ENCODE peak calls at places on chromosome 22, in seven cellular contexts. A is GM23338; H is transverse colon; J is activated CD4-positive, CD25-positive, alpha-beta regulatory T cell; N is NCI-H1105; V is Calu3; M is T-helper 2 cell. D is an unnamed sample.
A peak's percentile ranks its signal among the peaks of the same experiment; 100 is the strongest.

GRCh38 chr22:39446239-39446721 is 10.5 kb upstream of the MGAT3 start:
- DNase-seq in N (no peak), A (peak; percentile 77), H (peak; percentile 51), J (no peak), M (no peak), V (no peak), D (peak; percentile 62)

GRCh38 chr22:29917052-29917902 is 34.3 kb downstream of the MTMR3 start:
- DNase-seq in J (no peak), A (peak; percentile 21), H (no peak), M (no peak), N (no peak), V (no peak), D (no peak)

GRCh38 chr22:22935546-22936157 is 48.0 kb downstream of the IGLL5 start:
- DNase-seq in H (peak; percentile 75), A (peak; percentile 24), M (no peak), V (no peak), J (no peak), N (no peak), D (no peak)

GRCh38 chr22:20299736-20300136 is 20.1 kb downstream of the DGCR6L start:
- DNase-seq in H (peak; percentile 34), V (no peak), N (no peak), J (no peak), M (peak; percentile 51), A (peak; percentile 58), D (no peak)

GRCh38 chr22:43110444-43110926 is at the start of gene BIK:
- DNase-seq in N (peak; percentile 33), J (peak; percentile 11), A (peak; percentile 92), M (peak; percentile 58), H (peak; percentile 75), V (peak; percentile 73), D (peak; percentile 72)

GRCh38 chr22:23047265-23047664 is 23.1 kb upstream of the GNAZ start:
- DNase-seq in A (no peak), N (no peak), M (no peak), J (no peak), H (no peak), V (no peak), D (no peak)

GRCh38 chr22:22452211-22452610 is 56.3 kb downstream of the ZNF280B start:
- DNase-seq in M (no peak), J (no peak), V (no peak), A (no peak), H (no peak), N (peak; percentile 1), D (no peak)

GRCh38 chr22:44667829-44668189 is 34.2 kb upstream of the PRR5 start:
- DNase-seq in A (no peak), N (no peak), J (no peak), M (peak; percentile 87), V (no peak), H (peak; percentile 53), D (no peak)

GRCh38 chr22:47168441-47168840 is 406.0 kb downstream of the TBC1D22A start:
- DNase-seq in M (no peak), V (no peak), J (no peak), H (peak; percentile 4), A (no peak), N (no peak), D (no peak)

GRCh38 chr22:31776231-31776630 is 22.4 kb downstream of the DEPDC5 start:
- DNase-seq in J (no peak), A (no peak), H (no peak), N (no peak), V (no peak), M (no peak), D (no peak)